ENCODE peak calls at places on chromosome 20, in five cellular contexts. One of them, this sample, is unnamed.
A peak's percentile ranks its signal among the peaks of the same experiment; 100 is the strongest.

GRCh38 chr20:41738584-41739193 is 120.5 kb upstream of the CHD6 start:
- DNase-seq in A549: peak; percentile 52
- DNase-seq in SK-N-SH: peak; percentile 64
- DNase-seq in GM12878: no peak
- DNase-seq in K562: peak; percentile 66
- DNase-seq in this sample: peak; percentile 31

GRCh38 chr20:36394340-36394965 is 88.3 kb downstream of the DLGAP4 start:
- DNase-seq in A549: no peak
- DNase-seq in SK-N-SH: no peak
- DNase-seq in GM12878: no peak
- DNase-seq in K562: no peak
- DNase-seq in this sample: no peak

GRCh38 chr20:23928788-23929187 is 49.2 kb upstream of the CST5 start:
- DNase-seq in A549: no peak
- DNase-seq in SK-N-SH: no peak
- DNase-seq in GM12878: no peak
- DNase-seq in K562: peak; percentile 57
- DNase-seq in this sample: no peak

GRCh38 chr20:48791014-48791413 is 36.8 kb downstream of the PREX1 start:
- DNase-seq in A549: peak; percentile 29
- DNase-seq in SK-N-SH: peak; percentile 35
- DNase-seq in GM12878: no peak
- DNase-seq in K562: no peak
- DNase-seq in this sample: no peak

GRCh38 chr20:2890743-2891142 is 17.5 kb downstream of the PTPRA start:
- DNase-seq in A549: no peak
- DNase-seq in SK-N-SH: no peak
- DNase-seq in GM12878: no peak
- DNase-seq in K562: peak; percentile 62
- DNase-seq in this sample: peak; percentile 19

GRCh38 chr20:31712564-31713311 is 9.9 kb downstream of the BCL2L1 start:
- DNase-seq in A549: peak; percentile 95
- DNase-seq in SK-N-SH: no peak
- DNase-seq in GM12878: no peak
- DNase-seq in K562: no peak
- DNase-seq in this sample: peak; percentile 82

GRCh38 chr20:24665196-24665595 is 195.8 kb downstream of the SYNDIG1 start:
- DNase-seq in A549: no peak
- DNase-seq in SK-N-SH: no peak
- DNase-seq in GM12878: no peak
- DNase-seq in K562: no peak
- DNase-seq in this sample: no peak

GRCh38 chr20:50510706-50511401 is 671 bp downstream of the PTPN1 start:
- DNase-seq in A549: no peak
- DNase-seq in SK-N-SH: no peak
- DNase-seq in GM12878: no peak
- DNase-seq in K562: no peak
- DNase-seq in this sample: no peak

GRCh38 chr20:51275816-51276215 is 252.9 kb upstream of the KCNG1 start:
- DNase-seq in A549: no peak
- DNase-seq in SK-N-SH: no peak
- DNase-seq in GM12878: no peak
- DNase-seq in K562: no peak
- DNase-seq in this sample: peak; percentile 39

GRCh38 chr20:44030394-44030793 is 115.7 kb downstream of the TOX2 start:
- DNase-seq in A549: no peak
- DNase-seq in SK-N-SH: no peak
- DNase-seq in GM12878: no peak
- DNase-seq in K562: no peak
- DNase-seq in this sample: no peak

DNA sequence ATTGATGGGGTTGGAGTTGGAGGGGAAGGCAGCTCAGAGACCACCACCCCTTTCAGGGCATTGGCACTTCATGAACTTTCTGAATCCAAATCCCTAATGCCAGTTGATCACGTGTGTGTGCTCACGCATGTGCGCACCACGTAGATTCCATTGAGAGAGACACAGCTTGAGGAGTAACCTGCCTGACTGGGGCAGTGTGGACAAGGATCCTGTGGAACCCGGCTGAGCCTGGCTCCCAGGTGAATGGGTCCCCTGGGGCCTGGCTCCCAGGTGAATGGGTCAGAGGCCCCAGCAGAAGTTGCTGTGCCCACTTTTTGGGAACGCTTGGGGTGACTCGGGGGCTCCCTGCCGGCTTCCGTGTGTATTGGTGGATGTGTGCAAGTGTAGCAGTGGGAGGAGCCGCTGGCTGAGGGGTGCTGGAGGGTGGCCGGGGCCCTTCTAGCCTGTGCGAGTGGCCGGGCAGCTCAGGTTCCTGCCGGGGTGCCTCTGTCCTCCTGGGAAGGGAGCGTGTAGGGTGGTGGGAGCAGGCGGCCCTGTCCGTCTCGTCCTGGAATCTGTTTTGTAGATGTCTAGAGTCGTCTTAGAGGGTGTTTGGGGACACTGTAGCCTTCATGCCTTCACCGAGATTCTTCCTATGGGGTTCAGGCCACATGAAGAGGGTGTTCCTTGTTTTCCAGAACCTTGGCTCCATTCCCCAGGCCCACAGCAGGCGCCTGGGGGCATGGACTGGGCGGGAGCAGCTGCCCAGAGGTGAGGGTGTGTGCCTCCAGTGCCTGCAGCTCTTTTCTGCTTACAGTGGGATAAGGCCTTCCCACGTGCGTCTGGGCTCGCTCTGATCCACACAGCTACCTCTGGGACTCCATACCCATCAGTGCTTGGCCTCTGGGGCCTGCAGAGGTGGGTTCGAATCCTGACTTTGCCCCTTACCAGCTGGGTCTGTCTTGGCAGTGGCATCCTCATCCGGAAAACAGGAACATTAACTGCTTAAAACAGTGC is 3.2 kb downstream of the RBM38 start:
- DNase-seq in A549: no peak
- DNase-seq in SK-N-SH: no peak
- DNase-seq in GM12878: no peak
- DNase-seq in K562: no peak
- DNase-seq in this sample: no peak
- TF ChIP-seq RCOR1 in A549: no peak
- TF ChIP-seq RCOR1 in SK-N-SH: no peak
- TF ChIP-seq RCOR1 in GM12878: no peak
- TF ChIP-seq RCOR1 in K562: no peak
- TF ChIP-seq RCOR1 in this sample: no peak

GRCh38 chr20:33864324-33864963 is 53.3 kb downstream of the CHMP4B start:
- DNase-seq in A549: no peak
- DNase-seq in SK-N-SH: peak; percentile 78
- DNase-seq in GM12878: no peak
- DNase-seq in K562: no peak
- DNase-seq in this sample: no peak
- TF ChIP-seq RCOR1 in A549: no peak
- TF ChIP-seq RCOR1 in SK-N-SH: peak; percentile 78
- TF ChIP-seq RCOR1 in GM12878: no peak
- TF ChIP-seq RCOR1 in K562: no peak
- TF ChIP-seq RCOR1 in this sample: no peak

DNA sequence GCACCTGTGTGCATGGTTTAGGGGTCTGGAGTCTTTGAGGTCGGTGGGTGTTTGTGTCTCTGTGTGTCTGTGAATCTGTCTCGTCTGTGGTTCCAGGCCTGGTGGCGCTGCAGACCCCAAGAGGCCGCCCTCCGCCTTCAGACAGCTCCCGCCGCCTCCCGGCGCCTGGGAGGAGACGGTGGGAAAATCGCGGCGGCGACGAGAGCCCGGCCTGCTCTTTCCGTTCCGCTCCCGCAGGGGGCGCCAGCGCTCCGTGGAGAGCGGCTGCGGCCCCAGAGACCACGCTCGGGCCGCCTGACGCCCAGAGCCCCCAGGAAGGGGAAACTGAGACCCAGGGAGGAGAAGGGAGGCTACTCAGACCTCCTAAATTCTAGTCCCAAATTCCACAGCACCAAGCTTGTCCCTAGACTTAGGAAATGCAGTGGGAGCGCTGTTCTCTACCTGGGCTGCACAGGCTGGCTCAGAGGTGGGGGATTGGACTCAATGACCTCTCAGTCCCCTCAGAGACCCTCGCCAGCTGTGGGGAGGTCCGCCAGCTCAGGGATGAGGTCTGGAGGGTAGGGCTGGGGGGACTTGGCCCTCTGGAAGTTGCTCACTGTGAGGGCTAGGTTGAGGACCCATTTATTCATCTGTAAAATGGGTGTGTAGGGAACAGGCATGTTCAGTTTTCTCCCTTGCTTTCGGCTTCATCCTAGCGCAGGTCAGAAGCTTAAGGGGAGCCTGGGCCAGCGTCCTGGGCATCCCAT is 36.9 kb upstream of the BLCAP start:
- DNase-seq in A549: peak; percentile 19
- DNase-seq in SK-N-SH: peak; percentile 90
- DNase-seq in GM12878: no peak
- DNase-seq in K562: peak; percentile 76
- DNase-seq in this sample: no peak
- TF ChIP-seq RCOR1 in A549: no peak
- TF ChIP-seq RCOR1 in SK-N-SH: no peak
- TF ChIP-seq RCOR1 in GM12878: no peak
- TF ChIP-seq RCOR1 in K562: no peak
- TF ChIP-seq RCOR1 in this sample: no peak

GRCh38 chr20:3981132-3981452 is 34.3 kb downstream of the RNF24 start:
- DNase-seq in A549: no peak
- DNase-seq in SK-N-SH: no peak
- DNase-seq in GM12878: no peak
- DNase-seq in K562: no peak
- DNase-seq in this sample: no peak

GRCh38 chr20:3980260-3981131 is 34.9 kb downstream of the RNF24 start:
- DNase-seq in A549: peak; percentile 76
- DNase-seq in SK-N-SH: peak; percentile 19
- DNase-seq in GM12878: no peak
- DNase-seq in K562: peak; percentile 62
- DNase-seq in this sample: peak; percentile 73
- TF ChIP-seq RCOR1 in A549: no peak
- TF ChIP-seq RCOR1 in SK-N-SH: no peak
- TF ChIP-seq RCOR1 in GM12878: no peak
- TF ChIP-seq RCOR1 in K562: no peak
- TF ChIP-seq RCOR1 in this sample: no peak

GRCh38 chr20:11777861-11778570 is 139.7 kb upstream of the BTBD3 start:
- DNase-seq in A549: no peak
- DNase-seq in SK-N-SH: peak; percentile 17
- DNase-seq in GM12878: no peak
- DNase-seq in K562: no peak
- DNase-seq in this sample: peak; percentile 40
- TF ChIP-seq RCOR1 in A549: no peak
- TF ChIP-seq RCOR1 in SK-N-SH: no peak
- TF ChIP-seq RCOR1 in GM12878: no peak
- TF ChIP-seq RCOR1 in K562: no peak
- TF ChIP-seq RCOR1 in this sample: no peak

GRCh38 chr20:7841967-7842301 is 98.3 kb downstream of the HAO1 start:
- DNase-seq in A549: peak; percentile 85
- DNase-seq in SK-N-SH: no peak
- DNase-seq in GM12878: no peak
- DNase-seq in K562: no peak
- DNase-seq in this sample: peak; percentile 83
- TF ChIP-seq RCOR1 in A549: no peak
- TF ChIP-seq RCOR1 in SK-N-SH: no peak
- TF ChIP-seq RCOR1 in GM12878: no peak
- TF ChIP-seq RCOR1 in K562: no peak
- TF ChIP-seq RCOR1 in this sample: no peak

This sample was measured in IMR-90.